ENCODE peak calls at places on chromosomes 7 and 10, in four cellular contexts. K is SK-N-SH, G is K562, Z is GM12878. P is an unnamed sample.

GRCh38 chr10:59284111-59284975 is 78.0 kb downstream of the FAM13C start:
- DNase-seq in K (peak), G (no peak), Z (no peak), P (no peak)

GRCh38 chr10:48444266-48444665 is 137.8 kb downstream of the MAPK8 start:
- DNase-seq in K (peak), G (no peak), Z (no peak), P (no peak)

GRCh38 chr7:65269150-65269856 is 104.4 kb upstream of the ZNF92 start:
- DNase-seq in K (peak), G (peak), Z (peak), P (peak)

GRCh38 chr7:151251926-151252835 is 3.7 kb upstream of the SMARCD3 start:
- DNase-seq in K (peak), G (peak), Z (no peak), P (peak)

GRCh38 chr10:132176647-132177046 is 10.1 kb upstream of the DPYSL4 start:
- DNase-seq in K (no peak), G (no peak), Z (no peak), P (no peak)

GRCh38 chr10:91389636-91390512 is 20.3 kb upstream of the HECTD2 start:
- DNase-seq in K (peak), G (peak), Z (no peak), P (no peak)

GRCh38 chr7:39810710-39811109 is 139.3 kb upstream of the CDK13 start:
- DNase-seq in K (no peak), G (no peak), Z (no peak), P (no peak)

GRCh38 chr10:120971671-120972070 is 120.5 kb downstream of the WDR11 start:
- DNase-seq in K (no peak), G (no peak), Z (no peak), P (no peak)

DNA sequence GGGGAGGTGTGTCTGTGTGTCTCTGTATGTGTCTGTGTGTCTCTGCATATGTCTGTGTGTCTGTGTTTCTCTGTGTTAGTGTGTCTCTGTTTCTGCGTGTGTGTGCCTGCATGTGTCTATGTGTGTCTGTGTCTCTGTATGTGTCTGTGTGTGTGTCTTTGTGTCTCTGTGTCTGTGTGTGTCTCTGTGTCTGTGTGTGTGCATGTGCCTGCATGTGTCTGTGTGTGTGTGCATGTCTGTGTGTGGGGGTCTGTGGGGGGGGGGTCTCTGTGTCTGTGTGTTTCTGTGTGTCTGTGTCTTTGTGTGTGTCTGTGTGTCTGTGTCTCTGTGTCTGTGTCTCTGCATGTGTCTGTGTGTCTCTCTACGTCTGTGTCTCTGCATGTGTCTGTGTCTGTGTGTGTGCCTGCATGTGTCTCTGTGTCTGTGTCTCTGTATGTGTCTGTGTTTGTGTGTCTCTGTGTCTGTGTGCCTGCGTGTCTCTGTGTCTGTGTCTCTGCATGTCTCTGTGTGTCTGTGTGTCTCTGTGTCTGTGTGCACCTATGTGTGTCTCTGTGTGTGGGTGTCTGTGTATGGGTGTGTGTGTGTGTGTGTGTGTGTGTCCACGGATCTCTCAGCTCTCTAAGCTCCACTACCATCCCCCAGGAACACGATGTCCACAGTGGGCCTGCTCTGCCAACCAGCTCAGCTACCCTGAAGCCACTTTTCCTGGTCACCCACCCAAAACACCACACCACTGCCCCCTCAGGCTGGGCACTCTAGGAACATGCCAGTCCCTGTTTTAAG is 41.7 kb downstream of the RASGEF1A start:
- DNase-seq in K (no peak), G (no peak), Z (no peak), P (no peak)
- TF ChIP-seq USF1 in K (no peak), G (no peak), Z (no peak), P (no peak)

DNA sequence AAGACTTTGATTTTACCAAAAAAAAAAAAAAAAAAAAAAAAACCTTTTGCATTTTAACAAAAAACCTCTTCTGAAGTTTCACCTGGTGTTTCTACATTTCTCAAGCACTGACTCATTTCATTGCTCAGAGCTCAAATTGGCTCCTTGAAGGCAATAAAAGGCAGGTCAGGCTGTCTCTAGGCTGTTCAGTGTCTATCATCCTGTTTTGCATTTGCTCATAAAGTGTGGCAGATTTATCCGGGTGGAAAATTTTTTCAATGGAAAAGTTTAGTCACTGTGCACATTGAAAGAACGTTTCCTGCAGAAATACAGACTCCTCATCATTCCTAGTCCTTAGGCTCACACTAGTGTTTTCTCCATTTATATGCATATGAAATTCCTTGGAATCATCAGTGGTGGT is 114.2 kb upstream of the DGKB start:
- DNase-seq in K (no peak), G (no peak), Z (no peak), P (no peak)
- TF ChIP-seq USF1 in K (no peak), G (no peak), Z (no peak), P (no peak)

GRCh38 chr7:139931190-139932007 is 102.3 kb downstream of the TBXAS1 start:
- DNase-seq in K (no peak), G (no peak), Z (no peak), P (no peak)
- TF ChIP-seq USF1 in K (no peak), G (no peak), Z (no peak), P (no peak)

DNA sequence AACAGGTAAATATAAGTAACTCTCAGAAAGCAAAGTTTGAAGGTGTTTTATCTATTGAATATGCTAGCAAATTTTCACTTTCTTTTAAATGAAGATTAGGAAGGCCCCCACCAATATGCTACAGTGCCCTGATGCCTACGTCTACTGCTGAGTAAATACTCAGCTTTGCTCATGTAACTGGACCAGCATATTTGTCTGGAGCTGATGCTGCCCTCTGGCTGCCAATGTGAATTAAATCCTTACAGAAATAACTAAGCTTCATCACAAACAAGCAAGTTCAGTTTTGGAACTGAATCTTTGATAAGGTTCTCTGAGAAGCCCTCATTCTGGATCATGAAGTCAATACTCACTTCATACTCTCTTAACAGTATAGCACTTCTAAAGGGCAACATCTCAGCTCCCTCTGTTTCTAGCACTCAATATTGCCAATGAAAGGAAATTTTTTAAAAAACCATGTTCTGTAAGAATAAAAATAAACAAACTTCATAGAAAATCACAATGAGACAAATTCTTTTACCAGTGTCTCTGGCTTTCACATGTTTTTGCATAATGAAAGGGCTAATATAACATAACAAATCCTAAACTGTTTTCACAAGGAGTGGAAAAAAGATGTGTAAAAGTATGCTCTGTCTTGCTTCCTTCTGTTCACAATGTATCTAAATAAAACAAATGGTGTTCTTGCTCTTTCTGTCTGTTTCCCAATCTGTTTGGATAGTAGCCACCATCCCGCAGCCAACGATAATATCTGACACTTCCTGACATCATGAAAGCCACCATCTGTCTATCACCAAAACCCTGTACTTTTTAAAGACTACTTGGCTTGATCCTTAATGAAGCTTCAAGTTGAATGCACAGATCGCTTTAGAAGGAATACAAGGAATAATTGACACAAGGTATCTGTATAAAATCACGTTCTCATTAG is 246.5 kb downstream of the ETV1 start:
- DNase-seq in K (peak), G (no peak), Z (no peak), P (peak)
- TF ChIP-seq USF1 in K (no peak), G (no peak), Z (no peak), P (no peak)

GRCh38 chr10:51821045-51821444 is 121.7 kb upstream of the CSTF2T start:
- DNase-seq in K (no peak), G (no peak), Z (no peak), P (no peak)
- TF ChIP-seq USF1 in K (no peak), G (no peak), Z (no peak), P (no peak)

GRCh38 chr10:110387983-110388681 is 83.4 kb upstream of the SMNDC1 start:
- DNase-seq in K (no peak), G (no peak), Z (peak), P (no peak)
- TF ChIP-seq USF1 in K (no peak), G (no peak), Z (no peak), P (no peak)

GRCh38 chr7:87154166-87154565 is 1.9 kb downstream of the DMTF1 start:
- DNase-seq in K (no peak), G (no peak), Z (no peak), P (no peak)

GRCh38 chr7:87154569-87154968 is 2.3 kb downstream of the DMTF1 start:
- DNase-seq in K (no peak), G (no peak), Z (no peak), P (no peak)

GRCh38 chr7:87152112-87152896 is at the start of gene DMTF1:
- DNase-seq in K (peak), G (peak), Z (peak), P (peak)

GRCh38 chr7:87151701-87152111 is 547 bp upstream of the DMTF1 start:
- DNase-seq in K (no peak), G (no peak), Z (no peak), P (no peak)

DNA sequence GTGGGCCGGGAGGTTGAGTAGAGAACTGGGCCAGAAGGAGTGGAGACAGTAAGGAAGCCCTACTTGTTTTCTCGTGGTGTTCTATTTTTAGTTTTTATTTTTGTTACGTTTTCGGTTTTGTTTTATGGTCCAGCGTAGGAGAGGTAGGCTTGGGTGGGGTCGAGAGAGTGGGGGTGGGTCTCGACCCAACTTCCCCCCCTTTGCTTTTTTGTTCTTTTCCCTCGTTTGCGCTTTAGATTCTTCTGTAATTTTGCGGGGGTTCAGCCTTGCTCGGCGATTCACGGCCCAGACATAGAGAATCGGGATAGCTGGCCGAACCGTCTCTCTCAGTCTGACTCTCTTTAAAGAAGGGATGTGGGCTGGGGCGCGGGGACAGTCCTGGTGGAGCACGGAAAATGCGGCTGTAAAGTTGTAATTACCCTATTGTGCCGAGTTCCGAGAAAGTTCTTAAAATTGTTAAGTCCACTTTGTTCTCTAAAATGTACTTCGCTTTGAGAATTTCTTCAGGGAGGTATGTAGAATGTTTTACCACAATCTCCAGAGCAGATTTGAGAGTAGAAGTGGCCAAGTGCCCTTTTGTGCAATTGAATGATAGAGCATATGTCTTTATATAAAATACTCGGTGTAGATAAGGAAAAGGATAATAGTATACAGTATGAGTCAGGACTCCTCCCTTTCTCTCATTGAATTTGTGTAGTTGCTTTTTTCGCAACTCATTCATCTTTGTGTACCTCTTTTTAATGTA is 816 bp downstream of the DMTF1 start:
- DNase-seq in K (no peak), G (no peak), Z (no peak), P (peak)
- TF ChIP-seq USF1 in K (no peak), G (no peak), Z (no peak), P (no peak)